ENCODE peak calls at places on chromosomes 13 and 19, in eight cellular contexts. A is tibial artery, U is heart right ventricle, M is IMR-90, W is upper lobe of right lung, Y is tibial nerve, T is heart left ventricle, C is MM.1S. V is an unnamed sample. For H3K36me3, the result is how much of the 10 kb centered on the place peaks cover.

GRCh38 chr13:114230117-114230516 is 4.6 kb upstream of the CDC16 start:
- DNase-seq in C (no peak), A (no peak), T (no peak), U (no peak), Y (no peak), M (peak), W (no peak), V (no peak)

GRCh38 chr19:29524912-29525870 is 603 bp upstream of the VSTM2B start:
- DNase-seq in U (no peak), C (no peak), M (no peak), T (no peak), W (peak), A (no peak), Y (no peak), V (no peak)

GRCh38 chr19:11169896-11170678 is 14.5 kb upstream of the SPC24 start:
- DNase-seq in T (no peak), M (peak), A (no peak), U (no peak), W (no peak), Y (no peak), C (no peak), V (peak)

GRCh38 chr13:98509271-98510155 is 67.4 kb downstream of the STK24 start:
- DNase-seq in W (peak), A (peak), U (no peak), T (peak), Y (peak), C (no peak), M (peak), V (peak)

GRCh38 chr13:47945738-47946137 is 55.3 kb downstream of the SUCLA2 start:
- DNase-seq in C (no peak), A (no peak), M (peak), T (no peak), U (no peak), Y (no peak), W (no peak), V (no peak)

GRCh38 chr19:6580313-6580712 is 10.6 kb downstream of the CD70 start:
- DNase-seq in C (no peak), U (no peak), T (no peak), A (no peak), M (peak), Y (no peak), W (no peak), V (no peak)

GRCh38 chr13:60013166-60013565 is 150.6 kb downstream of the DIAPH3 start:
- DNase-seq in W (no peak), U (no peak), A (no peak), C (no peak), T (no peak), Y (no peak), M (no peak), V (no peak)

GRCh38 chr19:47609885-47610545 is 1.1 kb downstream of the BICRA start:
- DNase-seq in U (peak), C (peak), W (peak), A (peak), M (peak), Y (no peak), T (peak), V (peak)

GRCh38 chr19:30428281-30428680 is 56.1 kb downstream of the ZNF536 start:
- DNase-seq in W (no peak), U (no peak), Y (no peak), T (no peak), C (no peak), A (no peak), M (no peak), V (no peak)

GRCh38 chr19:49335071-49335783 is at the start of gene CD37:
- DNase-seq in A (no peak), W (peak), C (no peak), T (no peak), Y (no peak), M (no peak), U (no peak), V (no peak)

GRCh38 chr13:41458187-41458938 is 1.0 kb downstream of the RGCC start:
- DNase-seq in Y (no peak), W (peak), M (peak), C (peak), U (peak), T (peak), A (no peak), V (no peak)

GRCh38 chr13:83229574-83230300 is 652.5 kb downstream of the SLITRK1 start:
- DNase-seq in T (no peak), C (no peak), Y (no peak), U (no peak), A (no peak), W (no peak), M (peak), V (no peak)

GRCh38 chr19:1307320-1307719 is 21.6 kb downstream of the EFNA2 start:
- DNase-seq in C (no peak), Y (no peak), U (no peak), W (no peak), M (no peak), A (no peak), T (no peak), V (no peak)

GRCh38 chr19:2534374-2535050 is 58.6 kb downstream of the GADD45B start:
- DNase-seq in Y (no peak), M (no peak), A (no peak), U (no peak), W (no peak), C (no peak), T (no peak), V (no peak)

DNA sequence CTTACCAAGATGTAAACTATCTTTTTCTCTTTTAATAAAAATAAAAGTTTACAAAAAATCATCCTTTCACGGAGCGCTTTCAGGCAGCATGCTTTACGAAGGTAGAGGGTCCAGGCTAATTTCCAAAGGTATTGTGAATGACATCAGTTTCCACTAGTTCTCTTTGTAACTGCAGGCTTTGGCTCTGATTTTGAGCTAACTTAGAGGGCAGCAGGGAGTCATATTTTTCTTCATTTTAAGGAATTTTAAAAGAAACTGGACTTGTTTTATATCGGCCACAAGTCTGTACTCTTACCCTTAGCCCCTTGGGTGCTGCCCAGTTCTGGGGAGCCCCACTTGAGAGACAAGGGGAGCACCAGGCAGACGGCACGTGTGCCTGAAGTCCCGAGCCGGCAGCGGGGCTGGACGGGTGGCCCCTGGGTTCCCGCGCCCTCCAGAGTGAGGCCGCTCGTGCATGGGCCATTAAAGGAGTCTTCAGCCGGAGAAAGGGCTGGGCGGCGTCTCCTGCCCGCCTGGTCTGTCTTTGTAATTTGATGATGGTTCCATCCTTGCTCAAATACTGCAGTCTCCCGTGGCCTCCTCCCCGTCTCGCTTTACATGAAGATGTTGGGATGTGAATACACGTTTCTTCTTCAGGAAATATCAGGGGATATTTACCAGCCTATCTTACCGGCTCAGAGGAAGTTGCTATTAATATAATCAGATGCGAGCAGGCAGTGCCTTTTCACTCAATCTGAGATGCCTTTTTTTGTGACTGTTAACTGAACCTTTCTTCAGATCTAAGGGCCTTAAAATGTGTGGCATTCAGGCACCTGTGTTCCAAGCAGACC is 67.4 kb downstream of the GGACT start:
- DNase-seq in C (no peak), U (no peak), T (no peak), W (no peak), M (no peak), Y (no peak), A (no peak), V (no peak)
- TF ChIP-seq CTCF in C (no peak), U (no peak), T (no peak), W (no peak), M (no peak), Y (no peak), A (no peak), V (no peak)

GRCh38 chr13:110922506-110922905 is 7.6 kb upstream of the ANKRD10 start:
- DNase-seq in C (no peak), W (no peak), T (no peak), U (no peak), A (no peak), Y (no peak), M (no peak), V (no peak)
- H3K27ac ChIP-seq in C (no peak), W (no peak), T (no peak), U (no peak), A (no peak), Y (no peak), M (no peak), V (no peak)

GRCh38 chr19:55482128-55482961 is 2.6 kb upstream of the NAT14 start:
- DNase-seq in U (peak), C (no peak), W (no peak), M (no peak), Y (no peak), T (no peak), A (no peak), V (no peak)

GRCh38 chr19:55481148-55482127 is 3.5 kb upstream of the NAT14 start:
- DNase-seq in Y (no peak), C (no peak), W (no peak), A (no peak), T (no peak), M (no peak), U (peak), V (no peak)

GRCh38 chr19:55484571-55485438 is at the start of gene NAT14:
- DNase-seq in A (no peak), Y (no peak), C (no peak), T (peak), M (peak), U (peak), W (peak), V (peak)

GRCh38 chr19:55483681-55484361 is 1.2 kb upstream of the NAT14 start:
- DNase-seq in U (peak), A (no peak), C (no peak), Y (no peak), T (no peak), W (no peak), M (no peak), V (no peak)

DNA sequence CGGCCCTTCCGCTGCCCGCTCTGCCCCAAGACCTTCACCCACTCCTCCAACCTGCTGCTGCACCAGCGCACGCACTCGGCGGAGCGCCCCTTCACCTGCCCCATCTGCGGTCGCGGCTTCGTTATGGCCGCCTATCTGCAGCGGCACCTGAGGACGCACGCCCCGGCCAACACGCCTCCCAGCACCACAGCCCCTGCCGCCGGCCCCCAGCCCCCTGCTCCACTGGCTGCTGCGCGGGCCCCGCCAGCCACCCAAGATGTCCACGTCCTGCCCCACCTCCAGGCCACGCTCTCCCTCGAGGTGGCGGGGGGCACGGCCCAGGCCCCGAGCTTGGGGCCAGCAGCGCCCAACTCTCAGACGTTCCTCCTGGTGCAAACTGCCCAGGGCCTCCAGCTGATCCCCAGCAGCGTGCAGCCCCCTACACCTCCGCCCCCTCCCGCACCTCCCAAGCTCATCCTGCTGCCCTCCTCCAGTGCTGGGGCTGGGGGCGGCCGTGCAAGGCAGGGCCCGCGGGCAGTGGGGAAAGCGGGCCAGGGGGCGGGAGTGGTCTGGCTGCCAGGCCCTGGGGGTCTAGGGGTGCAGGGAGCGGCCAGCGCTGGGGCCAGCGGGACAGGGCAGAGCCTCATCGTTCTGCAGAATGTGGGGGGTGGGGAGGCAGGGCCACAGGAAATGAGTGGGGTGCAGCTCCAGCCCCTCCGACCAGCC is 1.9 kb upstream of the NAT14 start:
- DNase-seq in Y (no peak), U (no peak), A (no peak), W (no peak), C (no peak), T (no peak), M (no peak), V (no peak)
- H3K36me3 ChIP-seq in Y (under half), U (under half), A (under half), W (under half), C (under half), T (under half), M (under half), V (under half)

GRCh38 chr19:19530889-19531288 is 2.2 kb downstream of the YJEFN3 start:
- DNase-seq in Y (no peak), C (no peak), W (no peak), U (no peak), M (no peak), T (no peak), A (no peak), V (no peak)

GRCh38 chr19:19533826-19534225 is 4.2 kb upstream of the CILP2 start:
- DNase-seq in T (no peak), A (no peak), C (no peak), U (no peak), W (no peak), M (no peak), Y (no peak), V (no peak)

GRCh38 chr19:19532806-19533701 is 4.3 kb downstream of the YJEFN3 start:
- DNase-seq in U (no peak), A (no peak), T (no peak), Y (no peak), W (no peak), M (no peak), C (no peak), V (no peak)

GRCh38 chr19:19530423-19530804 is 1.7 kb downstream of the YJEFN3 start:
- DNase-seq in C (no peak), Y (no peak), W (no peak), M (peak), A (no peak), T (no peak), U (no peak), V (no peak)

GRCh38 chr19:19531951-19532805 is 3.5 kb downstream of the YJEFN3 start:
- DNase-seq in Y (peak), M (peak), C (peak), W (peak), A (peak), U (peak), T (peak), V (peak)
- TF ChIP-seq CTCF in Y (peak), M (peak), C (peak), W (peak), A (peak), U (peak), T (peak), V (peak)